ENCODE peak calls at places on chromosomes 5 and 9, in five cellular contexts. Z, G, I, N and E are unnamed samples.

GRCh38 chr9:94011134-94011533 is 56.0 kb upstream of the BARX1 start:
- DNase-seq in Z (no peak), N (no peak), G (no peak), I (no peak), E (no peak)

GRCh38 chr9:77864096-77864889 is 167.3 kb downstream of the GNAQ start:
- DNase-seq in I (no peak), G (no peak), N (no peak), Z (no peak), E (no peak)

GRCh38 chr5:126851441-126852103 is 74.6 kb downstream of the LMNB1 start:
- DNase-seq in G (no peak), N (no peak), Z (no peak), I (peak), E (no peak)

GRCh38 chr5:44536650-44537260 is 147.5 kb upstream of the FGF10 start:
- DNase-seq in N (no peak), Z (peak), I (no peak), G (peak), E (no peak)

GRCh38 chr9:114607671-114608524 is 3.2 kb upstream of the TMEM268 start:
- DNase-seq in Z (no peak), G (no peak), N (no peak), I (no peak), E (no peak)

GRCh38 chr5:170338933-170339779 is 41.6 kb upstream of the LCP2 start:
- DNase-seq in N (no peak), I (peak), G (no peak), Z (peak), E (peak)

GRCh38 chr5:143207563-143208364 is 195.7 kb downstream of the NR3C1 start:
- DNase-seq in Z (no peak), G (peak), I (no peak), N (no peak), E (no peak)

GRCh38 chr5:32309766-32310165 is 3.0 kb downstream of the MTMR12 start:
- DNase-seq in I (no peak), G (no peak), N (no peak), Z (no peak), E (no peak)

GRCh38 chr9:109403116-109403515 is 82.3 kb upstream of the EPB41L4B start:
- DNase-seq in Z (no peak), G (no peak), I (no peak), N (no peak), E (no peak)

GRCh38 chr9:134699343-134699740 is 57.7 kb downstream of the COL5A1 start:
- DNase-seq in I (no peak), G (no peak), Z (no peak), N (no peak), E (no peak)

GRCh38 chr5:151284392-151284967 is 19.1 kb downstream of the SLC36A3 start:
- DNase-seq in G (no peak), Z (peak), N (no peak), I (no peak), E (no peak)

GRCh38 chr9:38017149-38017884 is 51.7 kb downstream of the SHB start:
- DNase-seq in G (no peak), N (peak), I (no peak), Z (no peak), E (no peak)

GRCh38 chr9:128825923-128826702 is 3.5 kb downstream of the SPOUT1 start:
- DNase-seq in Z (no peak), N (no peak), G (no peak), I (no peak), E (no peak)

GRCh38 chr9:77588319-77588937 is 59.7 kb downstream of the GNA14 start:
- DNase-seq in G (no peak), Z (no peak), I (no peak), N (no peak), E (no peak)

GRCh38 chr9:34139477-34140146 is 13.1 kb upstream of the DCAF12 start:
- DNase-seq in I (no peak), G (no peak), Z (no peak), N (no peak), E (no peak)

GRCh38 chr5:124287813-124288212 is 458.6 kb downstream of the ZNF608 start:
- DNase-seq in Z (no peak), I (no peak), G (no peak), N (no peak), E (no peak)

GRCh38 chr5:115685966-115686691 is 60.3 kb upstream of the TMED7 start:
- DNase-seq in I (no peak), N (no peak), Z (no peak), G (no peak), E (no peak)

GRCh38 chr5:173891367-173891766 is 3.2 kb downstream of the CPEB4 start:
- DNase-seq in G (no peak), I (no peak), N (no peak), Z (no peak), E (no peak)

GRCh38 chr9:316382-316965 is 101.8 kb downstream of the DOCK8 start:
- DNase-seq in N (no peak), I (no peak), Z (no peak), G (no peak), E (no peak)

GRCh38 chr5:113156271-113156878 is 179.8 kb downstream of the DCP2 start:
- DNase-seq in G (no peak), N (no peak), Z (no peak), I (no peak), E (no peak)

GRCh38 chr5:76175821-76176403 is 92.7 kb downstream of the SV2C start:
- DNase-seq in Z (peak), I (no peak), G (no peak), N (no peak), E (no peak)

GRCh38 chr5:33487256-33487655 is 46.5 kb downstream of the TARS1 start:
- DNase-seq in I (no peak), G (no peak), N (no peak), Z (no peak), E (no peak)

GRCh38 chr5:1685076-1685475 is 114.6 kb downstream of the MRPL36 start:
- DNase-seq in Z (no peak), G (no peak), I (no peak), N (no peak), E (no peak)

GRCh38 chr9:101065930-101066329 is 37.4 kb downstream of the PLPPR1 start:
- DNase-seq in I (no peak), Z (no peak), N (no peak), G (no peak), E (no peak)

GRCh38 chr5:77232545-77232944 is 22.1 kb downstream of the PDE8B start:
- DNase-seq in I (no peak), Z (no peak), N (no peak), G (no peak), E (no peak)

GRCh38 chr5:126801174-126801991 is 24.4 kb downstream of the LMNB1 start:
- DNase-seq in Z (no peak), N (no peak), G (no peak), I (no peak), E (no peak)

GRCh38 chr9:13731637-13732036 is 452.1 kb upstream of the MPDZ start:
- DNase-seq in Z (no peak), I (no peak), G (no peak), N (no peak), E (no peak)

GRCh38 chr9:124742940-124743339 is 28.2 kb downstream of the NR6A1 start:
- DNase-seq in I (no peak), G (no peak), N (no peak), Z (no peak), E (no peak)

GRCh38 chr9:96883922-96884321 is 29.6 kb upstream of the ZNF782 start:
- DNase-seq in G (no peak), N (no peak), Z (no peak), I (no peak), E (no peak)

GRCh38 chr9:105119166-105119565 is 125.3 kb upstream of the SLC44A1 start:
- DNase-seq in I (no peak), G (no peak), Z (no peak), N (peak), E (no peak)

GRCh38 chr5:76074487-76074886 is 8.7 kb upstream of the SV2C start:
- DNase-seq in Z (peak), N (no peak), I (no peak), G (no peak), E (no peak)

GRCh38 chr5:154368041-154368800 is 77.6 kb upstream of the SAP30L start:
- DNase-seq in G (no peak), I (no peak), N (no peak), Z (no peak), E (no peak)

GRCh38 chr9:108142504-108143201 is 653.1 kb upstream of the KLF4 start:
- DNase-seq in I (no peak), G (no peak), N (peak), Z (no peak), E (no peak)

GRCh38 chr5:17256171-17256570 is 38.7 kb downstream of the BASP1 start:
- DNase-seq in I (no peak), N (no peak), Z (no peak), G (no peak), E (no peak)

GRCh38 chr9:95085036-95085770 is 232.3 kb downstream of the FANCC start:
- DNase-seq in G (no peak), Z (no peak), N (no peak), I (no peak), E (no peak)

GRCh38 chr5:109191153-109191558 is 218.6 kb downstream of the PJA2 start:
- DNase-seq in N (no peak), G (no peak), Z (no peak), I (no peak), E (no peak)

GRCh38 chr5:67015577-67016290 is 180.9 kb downstream of the CD180 start:
- DNase-seq in N (no peak), G (peak), Z (no peak), I (no peak), E (no peak)

GRCh38 chr9:131473891-131474290 is 28.8 kb upstream of the POMT1 start:
- DNase-seq in I (no peak), N (no peak), Z (no peak), G (no peak), E (no peak)

GRCh38 chr5:169408735-169409134 is 107.8 kb upstream of the SLIT3 start:
- DNase-seq in I (no peak), Z (no peak), G (no peak), N (no peak), E (no peak)

GRCh38 chr5:3414371-3414770 is 181.3 kb upstream of the IRX1 start:
- DNase-seq in I (no peak), N (no peak), Z (no peak), G (no peak), E (no peak)